ENCODE peak calls at places on chromosomes 7 and 10, in nine cellular contexts. Y is glomerular endothelial cell; O is K562; E is progenitor cell of endocrine pancreas; Q is amygdala; H is GM12892; R is H54; V is CD4-positive, alpha-beta memory T cell; M is MM.1S. J is an unnamed sample.

GRCh38 chr10:10915215-10915614 is 102.5 kb upstream of the CELF2 start:
- DNase-seq in Q (no peak), M (no peak), V (no peak), Y (no peak), R (no peak), H (no peak), E (no peak), O (no peak), J (no peak)

GRCh38 chr7:106165328-106165727 is 53.2 kb upstream of the SYPL1 start:
- DNase-seq in V (no peak), E (no peak), O (no peak), R (no peak), H (no peak), Y (no peak), Q (no peak), M (no peak), J (no peak)

GRCh38 chr7:28135760-28136159 is 44.8 kb downstream of the JAZF1 start:
- DNase-seq in Q (no peak), R (no peak), V (no peak), E (no peak), H (no peak), Y (no peak), O (no peak), M (no peak), J (no peak)

GRCh38 chr7:2093214-2093840 is 139.4 kb downstream of the MAD1L1 start:
- DNase-seq in R (no peak), Y (no peak), E (no peak), Q (no peak), M (no peak), V (no peak), O (no peak), H (no peak), J (no peak)

GRCh38 chr10:27446091-27446918 is 57.8 kb upstream of the RAB18 start:
- DNase-seq in O (no peak), E (no peak), M (peak; percentile 35), R (no peak), Y (peak; percentile 12), V (no peak), Q (no peak), H (no peak), J (no peak)

GRCh38 chr7:33733865-33734650 is 171.3 kb upstream of the BMPER start:
- DNase-seq in O (no peak), H (no peak), Y (no peak), M (no peak), E (no peak), Q (no peak), R (no peak), V (no peak), J (no peak)

GRCh38 chr7:26653430-26653911 is 210.9 kb downstream of the SKAP2 start:
- DNase-seq in Y (peak; percentile 42), V (no peak), E (no peak), R (no peak), H (no peak), Q (no peak), O (no peak), M (no peak), J (no peak)

GRCh38 chr7:111138196-111138569 is 47.3 kb downstream of the LRRN3 start:
- DNase-seq in M (peak; percentile 66), E (no peak), Y (no peak), R (no peak), O (no peak), V (peak; percentile 74), H (no peak), Q (no peak), J (no peak)

GRCh38 chr7:114138587-114138986 is 219.8 kb upstream of the PPP1R3A start:
- DNase-seq in V (no peak), Q (no peak), R (no peak), Y (no peak), H (no peak), M (no peak), E (no peak), O (no peak), J (no peak)

GRCh38 chr7:117859246-117859812 is 13.9 kb downstream of the CTTNBP2 start:
- DNase-seq in M (no peak), H (no peak), Y (no peak), Q (no peak), O (no peak), V (no peak), E (no peak), R (no peak), J (no peak)

GRCh38 chr10:5442056-5442989 is 30.0 kb downstream of the NET1 start:
- DNase-seq in E (no peak), R (no peak), Q (no peak), V (no peak), O (peak; percentile 29), H (no peak), M (peak; percentile 51), Y (peak; percentile 45), J (no peak)

GRCh38 chr7:128167316-128167691 is 73.8 kb upstream of the LEP start:
- DNase-seq in V (no peak), M (no peak), H (no peak), O (peak; percentile 62), Q (peak; percentile 38), E (no peak), Y (no peak), R (peak; percentile 82), J (no peak)

J was measured in cortex of kidney.